ENCODE peak calls at places on chromosomes 3 and 15, in four cellular contexts. L is HepG2, M is K562, V is GM12878. J is an unnamed sample.

GRCh38 chr15:63860161-63860954 is 26.6 kb upstream of the HERC1 start:
- DNase-seq in M (peak), V (no peak), L (no peak), J (no peak)

GRCh38 chr3:30141178-30141581 is 465.2 kb upstream of the TGFBR2 start:
- DNase-seq in M (no peak), V (no peak), L (no peak), J (no peak)

GRCh38 chr15:69548771-69549170 is 96.2 kb downstream of the RPLP1 start:
- DNase-seq in V (no peak), M (no peak), L (no peak), J (no peak)

GRCh38 chr15:100601158-100601557 is 826 bp downstream of the LINS1 start:
- DNase-seq in L (no peak), M (peak), V (no peak), J (no peak)

GRCh38 chr3:100003609-100004503 is 110.4 kb downstream of the FILIP1L start:
- DNase-seq in L (no peak), M (no peak), V (no peak), J (no peak)

GRCh38 chr3:187291001-187291511 is 481 bp downstream of the MASP1 start:
- DNase-seq in V (no peak), L (no peak), M (no peak), J (no peak)

GRCh38 chr15:84911879-84912660 is 27.6 kb downstream of the SLC28A1 start:
- DNase-seq in V (no peak), L (peak), M (no peak), J (no peak)

GRCh38 chr3:51721062-51721745 is 14.3 kb downstream of the GRM2 start:
- DNase-seq in M (peak), L (no peak), V (no peak), J (no peak)

GRCh38 chr15:35728176-35728938 is 182.4 kb upstream of the DPH6 start:
- DNase-seq in V (no peak), L (no peak), M (no peak), J (no peak)

GRCh38 chr3:141308588-141309218 is 59.6 kb upstream of the ZBTB38 start:
- DNase-seq in M (peak), V (no peak), L (peak), J (peak)

GRCh38 chr3:174016186-174016585 is 618.6 kb downstream of the NLGN1 start:
- DNase-seq in V (no peak), L (no peak), M (no peak), J (no peak)

GRCh38 chr3:14379842-14380241 is 22.6 kb upstream of the SLC6A6 start:
- DNase-seq in V (no peak), M (no peak), L (no peak), J (no peak)

GRCh38 chr15:90214553-90215205 is 13.5 kb downstream of the SEMA4B start:
- DNase-seq in M (no peak), V (no peak), L (no peak), J (no peak)

GRCh38 chr3:19216669-19217337 is 68.5 kb downstream of the KCNH8 start:
- DNase-seq in V (no peak), M (no peak), L (no peak), J (no peak)

GRCh38 chr3:117557469-117557868 is 847.9 kb downstream of the TUSC7 start:
- DNase-seq in V (no peak), L (no peak), M (no peak), J (no peak)

GRCh38 chr15:74621546-74621920 is 5.9 kb downstream of the CLK3 start:
- DNase-seq in M (no peak), V (no peak), L (no peak), J (no peak)

GRCh38 chr15:74619916-74620635 is 4.4 kb downstream of the CLK3 start:
- DNase-seq in M (no peak), V (no peak), L (no peak), J (no peak)

GRCh38 chr15:74621936-74622335 is 6.3 kb downstream of the CLK3 start:
- DNase-seq in M (peak), V (no peak), L (no peak), J (peak)

GRCh38 chr15:74622758-74623157 is 7.1 kb downstream of the CLK3 start:
- DNase-seq in M (no peak), V (no peak), L (no peak), J (no peak)

GRCh38 chr15:74620636-74621545 is 5.3 kb downstream of the CLK3 start:
- DNase-seq in V (no peak), L (peak), M (peak), J (peak)
- TF ChIP-seq SP1 in V (no peak), L (no peak), M (no peak), J (no peak)

GRCh38 chr3:42431099-42431498 is 20.7 kb upstream of the LYZL4 start:
- DNase-seq in L (no peak), M (no peak), V (no peak), J (no peak)
- TF ChIP-seq NR2C2 in L (no peak), M (no peak), V (no peak), J (no peak)

GRCh38 chr3:107668963-107669362 is 146.2 kb downstream of the BBX start:
- DNase-seq in M (no peak), V (no peak), L (no peak), J (no peak)
- TF ChIP-seq SP1 in M (no peak), V (no peak), L (no peak), J (no peak)

GRCh38 chr3:179071569-179072397 is at the start of gene ZMAT3:
- DNase-seq in L (peak), M (peak), V (no peak), J (peak)

GRCh38 chr3:179076243-179077027 is 4.8 kb upstream of the ZMAT3 start:
- DNase-seq in L (no peak), V (no peak), M (no peak), J (no peak)

GRCh38 chr3:179073816-179074215 is 2.2 kb upstream of the ZMAT3 start:
- DNase-seq in M (no peak), V (no peak), L (no peak), J (no peak)

GRCh38 chr3:179071161-179071568 is 444 bp downstream of the ZMAT3 start:
- DNase-seq in L (peak), V (no peak), M (no peak), J (no peak)

DNA sequence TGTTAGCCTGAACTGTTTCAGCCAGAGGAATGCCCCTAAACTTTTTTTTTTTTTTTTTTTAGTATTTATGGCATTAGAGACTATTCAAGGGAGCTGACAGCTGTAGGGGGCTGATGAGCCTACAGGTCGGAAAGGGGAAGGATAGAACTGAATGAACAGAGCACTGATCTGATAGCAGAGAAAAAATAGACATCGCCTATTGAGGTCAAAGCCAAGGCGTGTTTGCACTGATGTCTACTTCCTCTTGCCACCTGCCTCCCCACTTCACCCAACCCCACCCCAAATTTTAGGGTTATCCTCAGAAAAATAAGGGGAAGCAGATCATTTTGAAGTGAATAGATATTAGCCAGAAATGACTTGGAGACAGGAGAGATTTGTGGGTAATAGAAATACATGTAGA is 3.0 kb upstream of the ZMAT3 start:
- DNase-seq in L (no peak), M (peak), V (no peak), J (no peak)
- TF ChIP-seq NR2C2 in L (no peak), M (no peak), V (no peak), J (no peak)